ENCODE peak calls at places on chromosome 17, in eight cellular contexts. D, R, K, F, M, W, Y and L are unnamed samples.

GRCh38 chr17:80426671-80427326 is 11.8 kb downstream of the ENDOV start:
- DNase-seq in D (peak; percentile 27), R (no peak), K (peak; percentile 73), F (peak; percentile 93), M (peak; percentile 80), W (peak; percentile 44), Y (peak; percentile 95), L (peak; percentile 84)

GRCh38 chr17:4610656-4611055 is 26.3 kb downstream of the SMTNL2 start:
- DNase-seq in D (no peak), R (no peak), K (no peak), F (no peak), M (no peak), W (no peak), Y (no peak), L (no peak)

GRCh38 chr17:19538095-19539039 is 4.7 kb downstream of the SLC47A1 start:
- DNase-seq in D (no peak), R (no peak), K (peak; percentile 76), F (no peak), M (no peak), W (no peak), Y (no peak), L (no peak)

GRCh38 chr17:6623941-6624340 is 16.6 kb downstream of the KIAA0753 start:
- DNase-seq in D (no peak), R (no peak), K (no peak), F (no peak), M (no peak), W (no peak), Y (no peak), L (no peak)

GRCh38 chr17:52297230-52298010 is 138.9 kb upstream of the CA10 start:
- DNase-seq in D (no peak), R (no peak), K (peak; percentile 53), F (no peak), M (no peak), W (peak; percentile 1), Y (no peak), L (no peak)

GRCh38 chr17:31488264-31488981 is 96.9 kb downstream of the RAB11FIP4 start:
- DNase-seq in D (no peak), R (no peak), K (peak; percentile 18), F (peak; percentile 61), M (no peak), W (no peak), Y (no peak), L (no peak)

GRCh38 chr17:4394208-4395110 is 28.0 kb upstream of the UBE2G1 start:
- DNase-seq in D (no peak), R (no peak), K (no peak), F (no peak), M (no peak), W (no peak), Y (no peak), L (no peak)

GRCh38 chr17:19004601-19005441 is at the start of gene FAM83G:
- DNase-seq in D (peak; percentile 27), R (no peak), K (peak; percentile 88), F (peak; percentile 86), M (peak; percentile 86), W (peak; percentile 46), Y (peak; percentile 90), L (peak; percentile 82)

GRCh38 chr17:49730078-49730786 is 22.5 kb upstream of the SLC35B1 start:
- DNase-seq in D (peak; percentile 91), R (no peak), K (no peak), F (no peak), M (no peak), W (peak; percentile 93), Y (no peak), L (no peak)

GRCh38 chr17:8832711-8833352 is 33.7 kb upstream of the MFSD6L start:
- DNase-seq in D (no peak), R (no peak), K (peak; percentile 30), F (peak; percentile 94), M (peak; percentile 25), W (no peak), Y (no peak), L (no peak)

GRCh38 chr17:83046759-83047478 is 32.5 kb upstream of the METRNL start:
- DNase-seq in D (no peak), R (no peak), K (peak; percentile 31), F (no peak), M (no peak), W (no peak), Y (no peak), L (no peak)

GRCh38 chr17:5662409-5663150 is 78.3 kb upstream of the NLRP1 start:
- DNase-seq in D (no peak), R (no peak), K (no peak), F (no peak), M (no peak), W (no peak), Y (no peak), L (no peak)

GRCh38 chr17:41338961-41339485 is 11.6 kb downstream of the KRT33A start:
- DNase-seq in D (peak; percentile 83), R (no peak), K (no peak), F (no peak), M (no peak), W (no peak), Y (no peak), L (peak; percentile 91)

GRCh38 chr17:40106760-40107265 is 6.4 kb upstream of the NR1D1 start:
- DNase-seq in D (no peak), R (no peak), K (peak; percentile 39), F (peak; percentile 46), M (no peak), W (no peak), Y (no peak), L (no peak)

GRCh38 chr17:17157041-17157440 is 49.1 kb downstream of the PLD6 start:
- DNase-seq in D (no peak), R (no peak), K (no peak), F (no peak), M (no peak), W (no peak), Y (no peak), L (no peak)

GRCh38 chr17:35684046-35684802 is 47.2 kb upstream of the RASL10B start:
- DNase-seq in D (peak; percentile 53), R (peak; percentile 37), K (no peak), F (peak; percentile 39), M (no peak), W (peak; percentile 64), Y (no peak), L (no peak)

GRCh38 chr17:30229012-30229411 is 6.5 kb downstream of the SLC6A4 start:
- DNase-seq in D (peak; percentile 48), R (no peak), K (no peak), F (no peak), M (no peak), W (peak; percentile 25), Y (no peak), L (no peak)

GRCh38 chr17:20059728-20060188 is 50.6 kb downstream of the SPECC1 start:
- DNase-seq in D (peak; percentile 63), R (no peak), K (peak; percentile 65), F (no peak), M (no peak), W (peak; percentile 34), Y (peak; percentile 47), L (no peak)

GRCh38 chr17:46157443-46158107 is 35.7 kb downstream of the KANSL1 start:
- DNase-seq in D (peak; percentile 65), R (no peak), K (no peak), F (no peak), M (no peak), W (peak; percentile 41), Y (no peak), L (no peak)